ENCODE peak calls at places on chromosomes 7 and 10, in eight cellular contexts. B is AG04450, Y is hepatocyte, S is lung, K is Peyer's patch, O is cardiac muscle cell, J is GM20000, H is HFFc6. X is an unnamed sample.

GRCh38 chr7:70408891-70409290 is 723.1 kb upstream of the GALNT17 start:
- DNase-seq in S (no peak), H (no peak), Y (no peak), K (no peak), B (no peak), J (no peak), O (no peak), X (no peak)

GRCh38 chr7:146956323-146956722 is 839.7 kb downstream of the CNTNAP2 start:
- DNase-seq in B (no peak), K (no peak), S (no peak), Y (no peak), O (peak; percentile 8), J (no peak), H (no peak), X (no peak)

GRCh38 chr7:79876769-79877362 is 257.8 kb upstream of the GNAI1 start:
- DNase-seq in J (no peak), H (peak; percentile 92), Y (no peak), K (no peak), B (peak; percentile 92), O (peak; percentile 87), S (no peak), X (no peak)

GRCh38 chr7:138105216-138105615 is 29.0 kb downstream of the AKR1D1 start:
- DNase-seq in S (no peak), B (no peak), O (no peak), H (no peak), Y (no peak), K (no peak), J (no peak), X (no peak)

GRCh38 chr7:70599446-70600190 is 532.3 kb upstream of the GALNT17 start:
- DNase-seq in K (no peak), S (no peak), B (no peak), J (no peak), Y (no peak), O (no peak), H (no peak), X (no peak)

GRCh38 chr10:126309193-126309592 is 79.1 kb downstream of the ADAM12 start:
- DNase-seq in J (no peak), O (no peak), K (no peak), H (no peak), Y (no peak), B (no peak), S (no peak), X (no peak)

GRCh38 chr10:69696073-69696731 is 66.2 kb downstream of the FAM241B start:
- DNase-seq in H (peak; percentile 91), Y (peak; percentile 75), J (peak; percentile 33), O (peak; percentile 90), S (no peak), B (peak; percentile 69), K (no peak), X (no peak)

GRCh38 chr7:151925446-151926335 is 30.6 kb upstream of the GALNTL5 start:
- DNase-seq in K (peak; percentile 78), O (peak; percentile 8), S (no peak), H (no peak), Y (no peak), B (no peak), J (peak; percentile 16), X (peak; percentile 33)

GRCh38 chr7:119963654-119964053 is 309.3 kb upstream of the KCND2 start:
- DNase-seq in O (peak; percentile 32), B (no peak), K (no peak), J (no peak), H (no peak), S (no peak), Y (no peak), X (no peak)

GRCh38 chr10:15211464-15211979 is 43.0 kb upstream of the NMT2 start:
- DNase-seq in H (peak; percentile 86), O (peak; percentile 66), B (peak; percentile 67), J (no peak), Y (no peak), S (no peak), K (no peak), X (no peak)

GRCh38 chr10:49613160-49613881 is 516 bp upstream of the CHAT start:
- DNase-seq in B (no peak), Y (no peak), S (no peak), O (no peak), K (peak; percentile 31), H (no peak), J (peak; percentile 34), X (no peak)

GRCh38 chr10:119020627-119020946 is 8.9 kb upstream of the NANOS1 start:
- DNase-seq in J (no peak), H (no peak), B (no peak), S (no peak), O (no peak), Y (no peak), K (no peak), X (no peak)

GRCh38 chr10:92305133-92306072 is 14.4 kb downstream of the MARCHF5 start:
- DNase-seq in K (no peak), O (no peak), H (no peak), J (no peak), Y (no peak), S (no peak), B (no peak), X (no peak)
- TF ChIP-seq CTCF in K (no peak), O (no peak), H (no peak), J (no peak), Y (no peak), S (no peak), B (no peak), X (no peak)

DNA sequence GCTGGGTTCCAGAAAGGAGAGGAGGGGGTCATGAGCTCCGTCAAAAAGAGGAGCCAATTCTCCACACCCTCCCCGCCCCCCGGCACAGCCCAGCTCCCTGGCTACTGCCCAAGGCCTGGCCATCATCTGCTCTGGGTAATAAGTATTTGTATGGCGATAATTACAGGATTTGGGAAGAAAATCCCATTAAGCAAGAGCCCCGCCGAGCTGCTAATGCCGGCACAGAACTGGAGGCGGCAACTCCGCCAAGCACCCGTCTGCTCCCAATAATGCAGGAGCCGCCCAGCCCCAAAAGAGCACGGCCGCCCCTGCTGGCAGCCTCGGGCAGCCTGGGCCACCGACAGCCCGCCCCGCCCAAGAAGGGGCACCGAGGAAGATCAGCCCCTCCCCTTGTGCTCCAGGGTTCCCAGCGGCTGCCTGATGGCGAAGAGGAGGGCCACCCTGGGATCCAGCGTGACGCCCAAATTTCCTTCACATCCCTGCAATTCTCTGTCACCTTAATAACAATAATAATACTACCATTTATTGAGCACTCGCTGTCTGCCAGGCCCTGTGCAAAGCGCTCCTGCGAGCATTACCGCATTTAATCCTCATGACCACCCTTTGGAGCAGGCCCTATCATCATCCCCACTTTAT is 5.9 kb downstream of the SLIT1 start:
- DNase-seq in O (peak; percentile 8), B (no peak), K (no peak), Y (peak; percentile 41), S (no peak), J (no peak), H (no peak), X (no peak)
- TF ChIP-seq CTCF in O (peak; percentile 23), B (no peak), K (no peak), Y (peak; percentile 32), S (no peak), J (no peak), H (no peak), X (no peak)

GRCh38 chr7:977326-978048 is 2.1 kb upstream of the COX19 start:
- DNase-seq in J (peak; percentile 73), K (peak; percentile 88), Y (peak; percentile 84), O (peak; percentile 34), S (no peak), B (no peak), H (no peak), X (peak; percentile 68)
- TF ChIP-seq CTCF in J (no peak), K (no peak), Y (no peak), O (no peak), S (no peak), B (no peak), H (no peak), X (no peak)

DNA sequence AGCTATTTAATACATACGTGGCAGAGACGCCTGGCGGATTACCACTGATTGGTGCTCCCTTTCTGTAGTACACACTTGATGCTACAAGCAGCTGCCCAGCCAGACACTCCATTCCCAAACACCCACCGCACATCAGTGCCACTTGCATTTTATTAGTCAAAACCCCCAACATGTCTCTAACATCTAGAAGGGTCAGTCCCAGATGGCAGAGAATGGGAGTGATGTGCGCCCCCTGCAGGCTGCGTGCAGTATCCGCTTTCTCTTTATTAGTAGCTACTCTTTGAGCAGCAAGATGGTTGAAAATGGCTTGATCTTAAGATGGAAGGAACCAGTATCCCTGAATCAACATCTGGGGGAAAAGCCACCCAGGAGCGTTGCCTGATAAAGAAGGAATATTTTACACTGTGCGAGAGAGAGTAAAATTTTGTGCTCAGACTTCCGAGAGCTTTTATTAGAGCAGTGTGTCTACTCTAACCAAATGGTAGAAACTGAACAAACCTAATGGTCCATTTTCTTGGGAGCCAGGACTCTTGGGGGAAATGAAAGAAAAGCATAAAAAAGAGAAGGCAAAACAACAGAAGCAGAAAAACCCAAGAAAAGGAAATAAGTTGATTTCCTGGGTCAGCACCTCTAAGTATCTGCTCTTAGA is 78.3 kb downstream of the ST8SIA6 start:
- DNase-seq in H (no peak), S (no peak), K (no peak), Y (no peak), B (no peak), O (peak; percentile 15), J (peak; percentile 13), X (no peak)
- TF ChIP-seq CTCF in H (peak; percentile 80), S (no peak), K (no peak), Y (peak; percentile 33), B (peak; percentile 56), O (peak; percentile 52), J (peak; percentile 54), X (peak; percentile 33)

GRCh38 chr10:13074562-13075451 is 25.2 kb upstream of the OPTN start:
- DNase-seq in Y (peak; percentile 89), K (peak; percentile 72), S (peak; percentile 66), H (peak; percentile 52), B (peak; percentile 21), O (peak; percentile 71), J (peak; percentile 73), X (peak; percentile 75)
- TF ChIP-seq CTCF in Y (peak; percentile 88), K (no peak), S (peak; percentile 65), H (peak; percentile 93), B (peak; percentile 89), O (peak; percentile 89), J (peak; percentile 69), X (peak; percentile 80)

GRCh38 chr10:132443998-132444876 is 47.2 kb downstream of the PWWP2B start:
- DNase-seq in S (no peak), Y (peak; percentile 66), O (peak; percentile 27), H (no peak), B (no peak), K (peak; percentile 49), J (no peak), X (no peak)

GRCh38 chr10:132442636-132443035 is 45.6 kb downstream of the PWWP2B start:
- DNase-seq in J (no peak), S (no peak), K (peak; percentile 41), Y (no peak), H (no peak), O (no peak), B (no peak), X (no peak)

GRCh38 chr10:132444877-132445351 is 47.9 kb downstream of the PWWP2B start:
- DNase-seq in H (no peak), K (peak; percentile 46), B (no peak), S (no peak), Y (no peak), O (no peak), J (no peak), X (no peak)

GRCh38 chr10:132441818-132442217 is 44.8 kb downstream of the PWWP2B start:
- DNase-seq in H (no peak), O (no peak), K (peak; percentile 30), Y (no peak), J (no peak), B (no peak), S (no peak), X (no peak)

DNA sequence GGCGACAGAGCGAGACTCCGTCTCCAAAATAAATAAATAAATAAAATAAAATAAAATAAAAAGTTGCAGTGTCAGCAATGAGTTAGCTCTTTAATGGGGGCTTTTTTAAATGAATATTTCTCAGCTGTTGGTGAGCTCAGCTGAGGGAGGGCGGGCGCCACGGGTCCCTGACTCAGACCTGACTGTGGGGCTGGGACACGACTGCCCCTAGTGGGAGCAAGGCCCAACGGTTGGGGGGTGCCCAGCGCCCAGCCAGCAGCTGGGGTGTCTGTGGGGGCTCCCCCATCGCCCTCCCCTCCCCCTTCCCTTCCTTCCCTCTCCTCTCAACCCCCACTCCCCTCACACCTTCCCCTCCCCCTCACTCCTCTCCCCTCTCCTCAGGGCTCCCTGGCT is 46.6 kb downstream of the PWWP2B start:
- DNase-seq in J (peak; percentile 69), O (peak; percentile 50), H (peak; percentile 29), B (no peak), S (no peak), K (peak; percentile 68), Y (peak; percentile 66), X (peak; percentile 67)
- TF ChIP-seq CTCF in J (peak; percentile 29), O (peak; percentile 53), H (peak; percentile 74), B (peak; percentile 53), S (peak; percentile 24), K (no peak), Y (peak; percentile 31), X (peak; percentile 41)